ENCODE peak calls at places on chromosomes 16 and 17, in six cellular contexts. Y is spleen, O is A549, W is prostate gland, V is HCT116, U is heart left ventricle. X is an unnamed sample.

GRCh38 chr16:14106457-14106856 is 35.3 kb downstream of the MRTFB start:
- DNase-seq in Y (no peak), O (peak; percentile 6), W (no peak), V (no peak), U (no peak), X (no peak)

GRCh38 chr16:19095699-19096098 is 18.1 kb upstream of the ITPRIPL2 start:
- DNase-seq in Y (no peak), O (peak; percentile 38), W (no peak), V (peak; percentile 67), U (no peak), X (no peak)

GRCh38 chr17:14582996-14583395 is 282.1 kb downstream of the HS3ST3B1 start:
- DNase-seq in Y (no peak), O (no peak), W (no peak), V (no peak), U (no peak), X (no peak)

GRCh38 chr17:56047321-56047720 is 106.0 kb upstream of the ANKFN1 start:
- DNase-seq in Y (no peak), O (no peak), W (no peak), V (no peak), U (no peak), X (no peak)

GRCh38 chr16:21625026-21625425 is 25.6 kb downstream of the METTL9 start:
- DNase-seq in Y (no peak), O (no peak), W (no peak), V (no peak), U (no peak), X (no peak)

GRCh38 chr17:66255112-66255511 is 25.9 kb upstream of the APOH start:
- DNase-seq in Y (no peak), O (peak; percentile 88), W (peak; percentile 46), V (peak; percentile 79), U (no peak), X (peak; percentile 47)

GRCh38 chr16:30447512-30448226 is 2.0 kb upstream of the SEPHS2 start:
- DNase-seq in Y (no peak), O (no peak), W (no peak), V (no peak), U (no peak), X (no peak)

GRCh38 chr16:65500007-65500406 is 378.1 kb upstream of the CDH11 start:
- DNase-seq in Y (no peak), O (no peak), W (no peak), V (no peak), U (no peak), X (no peak)

GRCh38 chr16:4675864-4676786 is 17.2 kb upstream of the NUDT16L1 start:
- DNase-seq in Y (peak; percentile 80), O (no peak), W (no peak), V (no peak), U (no peak), X (no peak)

GRCh38 chr16:71473891-71474290 is 11.8 kb upstream of the ZNF23 start:
- DNase-seq in Y (no peak), O (no peak), W (no peak), V (peak; percentile 71), U (no peak), X (no peak)

GRCh38 chr17:9467518-9467917 is 108.1 kb downstream of the STX8 start:
- DNase-seq in Y (no peak), O (no peak), W (no peak), V (no peak), U (no peak), X (no peak)

GRCh38 chr17:50096092-50096491 is 941 bp downstream of the PDK2 start:
- DNase-seq in Y (no peak), O (no peak), W (no peak), V (no peak), U (peak; percentile 47), X (no peak)

GRCh38 chr17:50096758-50097157 is 1.6 kb downstream of the PDK2 start:
- DNase-seq in Y (no peak), O (no peak), W (no peak), V (no peak), U (no peak), X (no peak)

GRCh38 chr17:50094753-50095616 is at the start of gene PDK2:
- DNase-seq in Y (peak; percentile 98), O (peak; percentile 98), W (peak; percentile 96), V (peak; percentile 96), U (peak; percentile 98), X (peak; percentile 96)

GRCh38 chr17:50094243-50094752 is 853 bp upstream of the PDK2 start:
- DNase-seq in Y (peak; percentile 96), O (peak; percentile 91), W (peak; percentile 91), V (peak; percentile 88), U (peak; percentile 93), X (peak; percentile 91)

GRCh38 chr17:50095626-50096037 is 481 bp downstream of the PDK2 start:
- DNase-seq in Y (no peak), O (no peak), W (no peak), V (no peak), U (no peak), X (peak; percentile 46)
- TF ChIP-seq POLR2A in Y (no peak), O (no peak), W (no peak), V (no peak), U (no peak), X (no peak)

DNA sequence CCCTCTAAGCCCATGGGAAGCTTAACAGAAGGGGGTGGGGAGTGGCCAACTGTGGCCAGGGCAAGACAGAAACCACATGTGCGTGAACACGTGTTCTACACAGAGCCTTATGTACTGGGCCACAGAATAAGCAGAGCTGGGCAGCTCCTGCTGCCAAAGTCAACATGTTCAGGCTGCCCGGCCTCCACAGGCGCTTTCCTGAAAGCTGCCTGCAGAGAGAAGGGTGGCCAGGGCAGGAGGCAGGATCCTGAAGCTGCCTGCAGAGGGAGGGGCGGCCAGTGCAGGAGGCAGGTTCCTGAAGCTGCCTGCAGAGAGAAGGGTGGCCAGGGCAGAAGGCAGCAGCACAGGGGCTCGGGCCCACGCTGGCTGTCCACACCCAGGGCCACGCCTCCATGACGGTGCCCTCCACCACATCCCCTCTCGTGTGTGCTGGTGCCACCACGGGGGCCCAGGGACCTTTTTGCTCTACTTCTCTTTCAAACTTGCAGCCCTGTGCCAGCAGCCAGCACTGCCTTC is 79.5 kb downstream of the ANKRD11 start:
- DNase-seq in Y (no peak), O (no peak), W (peak; percentile 91), V (no peak), U (peak; percentile 75), X (no peak)
- H3K4me1 ChIP-seq in Y (peaks cover 97% of the 10 kb centered on the region), O (peaks cover 60% of the 10 kb centered on the region), W (peaks cover 30% of the 10 kb centered on the region), V (peaks cover 37% of the 10 kb centered on the region), U (peaks cover 71% of the 10 kb centered on the region), X (peaks cover 19% of the 10 kb centered on the region)

DNA sequence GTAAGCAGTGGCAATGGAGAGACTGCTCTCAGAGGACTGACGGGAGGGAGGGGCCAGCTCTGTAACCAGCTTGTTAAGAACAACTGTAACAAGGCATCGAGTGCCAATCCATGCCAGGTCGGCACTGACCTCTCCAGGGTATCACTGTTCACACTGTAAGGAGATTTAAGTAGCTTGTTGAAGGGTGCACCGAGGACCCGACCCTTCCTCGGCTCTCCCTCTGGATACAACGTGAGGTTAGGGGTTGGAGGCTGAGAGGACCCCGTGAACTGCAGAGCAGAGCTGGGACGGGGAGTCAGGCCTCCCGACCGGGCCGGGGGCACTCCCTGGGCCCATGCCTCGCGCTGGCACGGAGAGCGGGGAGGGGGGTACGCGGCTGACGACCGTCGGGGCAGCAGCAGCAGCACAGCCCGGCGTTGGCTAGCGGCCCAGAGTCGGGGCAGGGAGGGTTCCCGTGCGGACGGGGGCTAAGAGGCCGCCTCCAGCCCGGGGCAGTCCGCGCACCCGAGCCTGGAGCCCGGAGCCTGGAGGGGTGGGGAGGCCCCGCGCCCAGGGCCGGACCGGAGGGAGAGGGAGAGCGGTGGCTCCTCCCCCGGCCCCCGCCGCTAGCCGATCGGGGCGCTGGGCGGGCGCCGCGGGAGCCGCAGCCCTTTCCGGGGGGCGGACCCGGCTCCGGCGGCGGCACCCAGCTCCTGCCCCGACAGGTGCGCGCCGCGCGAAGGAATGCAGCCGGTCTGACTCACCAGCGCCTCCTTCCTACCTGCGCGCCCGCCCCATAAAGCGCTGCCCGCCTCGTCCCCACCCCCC is at the start of gene ITGB4:
- DNase-seq in Y (peak; percentile 91), O (peak; percentile 42), W (peak; percentile 87), V (peak; percentile 72), U (peak; percentile 33), X (peak; percentile 25)
- TF ChIP-seq POLR2A in Y (no peak), O (no peak), W (peak; percentile 41), V (no peak), U (no peak), X (peak; percentile 37)

DNA sequence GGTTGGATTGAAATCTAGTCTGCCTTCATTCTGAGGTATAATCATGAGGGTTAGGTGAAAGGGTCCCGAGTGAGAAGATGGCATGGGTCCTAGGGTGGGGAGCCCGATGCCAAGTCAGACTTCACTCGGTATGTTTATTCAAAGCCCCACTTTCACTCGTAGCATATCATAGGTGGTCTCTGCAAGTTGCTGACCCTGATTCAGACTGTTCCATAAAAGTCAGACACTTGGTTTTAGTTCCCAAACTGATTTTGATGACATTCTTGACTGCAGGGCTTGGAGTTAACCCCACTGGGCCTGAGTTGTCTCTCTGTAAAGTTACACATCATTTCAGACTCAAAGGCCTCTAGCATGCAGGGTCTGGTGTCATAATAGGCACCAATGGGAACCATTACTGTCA is 17.8 kb downstream of the HAPSTR1 start:
- DNase-seq in Y (no peak), O (no peak), W (no peak), V (no peak), U (no peak), X (no peak)
- H3K4me1 ChIP-seq in Y (peaks cover 100% of the 10 kb centered on the region), O (peaks cover 73% of the 10 kb centered on the region), W (no peaks in the 10 kb centered on the region), V (peaks cover 20% of the 10 kb centered on the region), U (peaks cover 78% of the 10 kb centered on the region), X (peaks cover 19% of the 10 kb centered on the region)

DNA sequence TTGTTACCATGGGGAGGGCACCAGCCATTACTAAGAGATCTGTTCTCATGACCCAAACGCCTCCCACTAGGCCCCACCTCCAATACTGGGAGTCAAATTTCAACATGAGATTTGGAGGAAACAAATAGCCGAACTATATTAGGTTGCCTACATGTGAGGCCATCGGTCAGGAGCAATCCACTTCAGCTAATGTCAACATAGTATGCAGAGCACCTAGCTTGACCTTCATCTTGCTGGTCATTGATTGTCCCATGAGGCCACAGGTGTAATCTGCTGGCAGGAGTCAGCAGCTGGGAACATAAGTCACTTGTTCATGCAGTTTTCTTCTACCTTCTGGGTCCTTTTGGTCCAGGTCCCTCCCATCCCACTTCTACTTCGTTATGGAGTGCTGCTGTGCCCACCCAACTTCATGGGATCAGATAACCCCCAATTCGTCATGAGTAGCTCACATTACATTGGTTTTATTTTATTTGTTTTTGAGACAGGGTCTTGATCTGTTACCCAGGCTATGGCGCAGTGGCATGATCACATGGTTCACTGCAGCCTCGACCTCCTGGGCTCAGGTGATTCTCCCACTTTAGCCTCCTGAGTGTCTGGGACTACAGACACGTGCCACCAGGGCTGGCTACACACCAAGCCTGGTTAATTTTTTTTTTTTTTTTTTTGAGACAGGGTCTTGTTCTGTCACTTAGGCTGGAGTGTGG is 5.9 kb upstream of the KPNA2 start:
- DNase-seq in Y (no peak), O (no peak), W (no peak), V (no peak), U (no peak), X (no peak)
- TF ChIP-seq POLR2A in Y (no peak), O (no peak), W (no peak), V (no peak), U (no peak), X (no peak)